ENCODE peak calls at places on chromosomes 7 and 10, in four cellular contexts. N, R, C and W are unnamed samples.
A peak's percentile ranks its signal among the peaks of the same experiment; 100 is the strongest.

GRCh38 chr10:94108200-94108599 is 114.5 kb downstream of the PLCE1 start:
- DNase-seq in N (no peak), R (no peak), C (no peak), W (no peak)

GRCh38 chr10:99958287-99958686 is 51.5 kb downstream of the DNMBP start:
- DNase-seq in C (no peak), R (no peak), N (no peak), W (no peak)

GRCh38 chr10:23095404-23095965 is at the start of gene MSRB2:
- DNase-seq in N (peak; percentile 96), R (peak; percentile 79), C (peak; percentile 61), W (peak; percentile 62)

GRCh38 chr7:9557853-9558252 is 1124.4 kb downstream of the NXPH1 start:
- DNase-seq in N (no peak), C (no peak), R (no peak), W (no peak)

GRCh38 chr10:18223898-18224297 is 83.7 kb downstream of the CACNB2 start:
- DNase-seq in R (no peak), N (no peak), C (no peak), W (no peak)

GRCh38 chr10:70772627-70773026 is 12.6 kb downstream of the TBATA start:
- DNase-seq in N (no peak), R (no peak), C (no peak), W (no peak)

GRCh38 chr7:537911-538634 is 18.4 kb upstream of the PDGFA start:
- DNase-seq in C (no peak), N (peak; percentile 96), R (no peak), W (no peak)

GRCh38 chr7:80151274-80151665 is 16.6 kb downstream of the GNAI1 start:
- DNase-seq in C (no peak), R (no peak), N (no peak), W (no peak)

GRCh38 chr7:134723904-134724303 is 55.5 kb upstream of the CALD1 start:
- DNase-seq in N (no peak), R (no peak), C (no peak), W (no peak)

DNA sequence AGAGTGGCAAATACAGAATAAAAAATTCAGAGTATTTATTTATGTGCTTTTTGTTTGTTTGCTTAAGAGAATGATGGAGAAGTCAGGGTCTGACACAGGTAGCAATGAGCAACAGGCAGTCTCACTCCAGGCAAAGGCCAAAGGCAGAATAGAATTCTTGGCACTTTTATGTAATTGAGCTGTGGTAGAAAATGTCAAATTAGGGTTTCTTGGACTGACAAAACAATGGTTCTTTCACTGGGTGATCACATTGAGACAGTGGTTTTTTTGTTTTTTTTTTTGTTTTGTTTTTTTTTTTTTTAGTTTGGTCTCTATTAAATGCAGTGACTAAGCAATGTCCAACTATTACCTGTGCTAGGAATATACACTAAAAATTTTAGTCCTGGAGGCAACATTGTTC is 27.4 kb downstream of the POM121L12 start:
- DNase-seq in R (no peak), C (no peak), N (no peak), W (no peak)
- H3K9me3 ChIP-seq in R (peaks cover 4% of the 10 kb centered on the region), C (no peaks in the 10 kb centered on the region), N (no peaks in the 10 kb centered on the region), W (no peaks in the 10 kb centered on the region)

DNA sequence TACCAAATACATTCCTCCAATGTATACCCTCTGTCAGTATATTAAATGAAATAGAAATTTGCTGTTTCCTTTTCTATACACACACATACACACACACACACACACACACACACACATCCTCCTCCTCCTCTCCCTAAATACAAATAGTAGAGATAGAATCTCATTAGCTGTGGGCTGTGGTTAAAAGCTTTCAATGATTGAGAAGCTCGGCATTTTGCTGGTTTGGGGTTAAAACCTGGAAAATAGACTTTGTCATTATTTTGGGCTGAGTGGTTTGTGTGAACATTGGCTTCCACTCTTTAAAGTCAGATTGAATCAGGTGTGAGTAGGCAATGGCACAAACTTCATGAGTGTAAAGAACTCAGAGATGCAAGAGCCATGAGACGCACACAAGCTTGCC is 596.0 kb downstream of the XPNPEP1 start:
- DNase-seq in N (no peak), C (no peak), R (no peak), W (no peak)
- H3K9me3 ChIP-seq in N (no peaks in the 10 kb centered on the region), C (no peaks in the 10 kb centered on the region), R (no peaks in the 10 kb centered on the region), W (no peaks in the 10 kb centered on the region)

DNA sequence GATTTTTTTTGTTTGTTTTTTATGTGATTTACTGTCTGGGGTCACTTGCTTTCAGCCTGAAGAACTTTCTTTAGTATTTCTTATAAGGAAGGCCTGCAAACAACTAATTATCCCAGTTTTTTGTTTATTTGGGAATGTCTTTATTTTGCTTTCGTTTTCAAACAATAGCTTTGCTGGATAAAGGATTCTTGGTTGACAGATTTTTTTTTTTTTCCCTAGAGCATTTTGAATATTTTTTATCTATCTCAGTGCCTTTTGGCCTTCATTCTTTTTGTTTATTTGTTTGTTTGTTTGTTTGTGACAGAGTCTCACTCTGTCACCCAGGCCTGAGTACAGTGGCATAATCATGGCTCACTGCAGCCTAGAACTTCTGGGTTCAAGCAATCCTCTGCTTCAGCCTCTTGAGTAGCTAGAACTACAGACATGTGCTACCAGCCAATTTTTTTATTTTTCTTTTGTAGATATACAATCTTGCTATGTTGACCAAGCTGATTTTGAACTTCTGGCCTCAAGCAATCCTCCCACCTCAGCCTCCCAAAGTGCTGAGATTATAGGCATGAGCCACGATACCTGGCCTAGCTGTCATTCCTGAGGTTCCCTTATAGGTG is 46.3 kb upstream of the FZD9 start:
- DNase-seq in R (no peak), N (no peak), C (no peak), W (no peak)
- H3K9me3 ChIP-seq in R (peaks cover 7% of the 10 kb centered on the region), N (peaks cover 3% of the 10 kb centered on the region), C (peaks cover 27% of the 10 kb centered on the region), W (peaks cover 3% of the 10 kb centered on the region)

GRCh38 chr7:145903658-145904057 is 212.9 kb upstream of the CNTNAP2 start:
- DNase-seq in R (no peak), N (no peak), C (no peak), W (no peak)
- H3K9me3 ChIP-seq in R (no peaks in the 10 kb centered on the region), N (no peaks in the 10 kb centered on the region), C (peaks cover 19% of the 10 kb centered on the region), W (no peaks in the 10 kb centered on the region)

GRCh38 chr7:157560258-157560654 is 223.5 kb downstream of the DNAJB6 start:
- DNase-seq in C (no peak), N (no peak), R (no peak), W (no peak)
- H3K9me3 ChIP-seq in C (no peaks in the 10 kb centered on the region), N (no peaks in the 10 kb centered on the region), R (no peaks in the 10 kb centered on the region), W (no peaks in the 10 kb centered on the region)

GRCh38 chr7:63067897-63068585 is 930.6 kb upstream of the ZNF722 start:
- DNase-seq in C (no peak), R (no peak), N (no peak), W (no peak)
- H3K9me3 ChIP-seq in C (peaks cover 19% of the 10 kb centered on the region), R (no peaks in the 10 kb centered on the region), N (no peaks in the 10 kb centered on the region), W (no peaks in the 10 kb centered on the region)